ENCODE peak calls at places on chromosomes 3 and 15, in four cellular contexts. K is GM12878, R is K562, A is H1. V is an unnamed sample.

GRCh38 chr3:79517766-79518413 is 249.9 kb downstream of the ROBO1 start:
- DNase-seq in K (no peak), R (no peak), A (no peak), V (peak; percentile 29)

GRCh38 chr15:39621210-39621609 is 40.3 kb downstream of the THBS1 start:
- DNase-seq in K (no peak), R (no peak), A (no peak), V (no peak)

GRCh38 chr3:104214937-104215336 is 1151.8 kb upstream of the ALCAM start:
- DNase-seq in K (no peak), R (no peak), A (no peak), V (no peak)

GRCh38 chr3:186081678-186082077 is 27.2 kb downstream of the ETV5 start:
- DNase-seq in K (no peak), R (no peak), A (no peak), V (no peak)

GRCh38 chr3:194574639-194575483 is 58.4 kb downstream of the TMEM44 start:
- DNase-seq in K (no peak), R (peak; percentile 22), A (no peak), V (no peak)

GRCh38 chr3:133408366-133408765 is 8.5 kb downstream of the BFSP2 start:
- DNase-seq in K (no peak), R (no peak), A (no peak), V (no peak)

GRCh38 chr15:58876306-58876705 is 57.2 kb downstream of the SLTM start:
- DNase-seq in K (no peak), R (no peak), A (no peak), V (no peak)

GRCh38 chr15:61401903-61402698 is 173.0 kb upstream of the RORA start:
- DNase-seq in K (no peak), R (no peak), A (no peak), V (no peak)

GRCh38 chr3:181851063-181851462 is 139.3 kb downstream of the SOX2 start:
- DNase-seq in K (no peak), R (no peak), A (no peak), V (no peak)

GRCh38 chr3:40230382-40230781 is 79.1 kb upstream of the EIF1B start:
- DNase-seq in K (no peak), R (no peak), A (no peak), V (no peak)

GRCh38 chr15:39756806-39757522 is 25.7 kb downstream of the FSIP1 start:
- DNase-seq in K (no peak), R (peak; percentile 22), A (no peak), V (no peak)

GRCh38 chr15:96049766-96050165 is 280.7 kb upstream of the NR2F2 start:
- DNase-seq in K (no peak), R (no peak), A (no peak), V (no peak)

GRCh38 chr15:58438956-58439355 is 7.2 kb downstream of the LIPC start:
- DNase-seq in K (no peak), R (peak; percentile 51), A (no peak), V (peak; percentile 63)

GRCh38 chr15:69979269-69979668 is 118.4 kb downstream of the TLE3 start:
- DNase-seq in K (no peak), R (no peak), A (no peak), V (no peak)

GRCh38 chr3:141305436-141305835 is 62.9 kb upstream of the ZBTB38 start:
- DNase-seq in K (no peak), R (no peak), A (no peak), V (no peak)

GRCh38 chr3:112499328-112499727 is at the start of gene BTLA:
- DNase-seq in K (peak; percentile 79), R (no peak), A (no peak), V (no peak)

GRCh38 chr3:69304396-69304795 is 81.5 kb downstream of the FRMD4B start:
- DNase-seq in K (no peak), R (no peak), A (no peak), V (no peak)

GRCh38 chr3:172646439-172647015 is 64.3 kb downstream of the NCEH1 start:
- DNase-seq in K (no peak), R (no peak), A (no peak), V (peak; percentile 22)

GRCh38 chr3:39850707-39851014 is 41.3 kb downstream of the MYRIP start:
- DNase-seq in K (no peak), R (no peak), A (no peak), V (no peak)

GRCh38 chr3:195450731-195451229 is 8.0 kb upstream of the ACAP2 start:
- DNase-seq in K (no peak), R (no peak), A (no peak), V (no peak)

GRCh38 chr15:58703610-58704009 is 45.9 kb downstream of the ADAM10 start:
- DNase-seq in K (no peak), R (no peak), A (no peak), V (no peak)

GRCh38 chr15:46766021-46766420 is 951.3 kb upstream of the SEMA6D start:
- DNase-seq in K (no peak), R (no peak), A (no peak), V (no peak)

GRCh38 chr15:78715930-78716329 is 74.9 kb upstream of the CHRNB4 start:
- DNase-seq in K (no peak), R (no peak), A (no peak), V (no peak)

GRCh38 chr3:165814380-165814779 is 22.8 kb downstream of the BCHE start:
- DNase-seq in K (no peak), R (no peak), A (no peak), V (no peak)

GRCh38 chr3:195546130-195546560 is 3.0 kb upstream of the PPP1R2 start:
- DNase-seq in K (no peak), R (no peak), A (no peak), V (no peak)

GRCh38 chr15:91469627-91470567 is 369.8 kb downstream of the SV2B start:
- DNase-seq in K (no peak), R (peak; percentile 44), A (no peak), V (peak; percentile 14)

GRCh38 chr3:105867690-105868449 is 942 bp downstream of the CBLB start:
- DNase-seq in K (no peak), R (no peak), A (no peak), V (no peak)

GRCh38 chr3:45333549-45333948 is 54.8 kb upstream of the LARS2 start:
- DNase-seq in K (no peak), R (no peak), A (no peak), V (no peak)

GRCh38 chr3:45684327-45684892 is 4.8 kb upstream of the SACM1L start:
- DNase-seq in K (no peak), R (no peak), A (no peak), V (no peak)

GRCh38 chr15:41917767-41918430 is 24.0 kb upstream of the SPTBN5 start:
- DNase-seq in K (no peak), R (peak; percentile 59), A (no peak), V (no peak)

GRCh38 chr3:195441971-195442572 is 748 bp downstream of the ACAP2 start:
- DNase-seq in K (no peak), R (peak; percentile 50), A (no peak), V (peak; percentile 65)

GRCh38 chr3:29416514-29416913 is 135.6 kb downstream of the RBMS3 start:
- DNase-seq in K (no peak), R (no peak), A (no peak), V (no peak)

GRCh38 chr15:82808634-82809041 is 790 bp upstream of the WHAMM start:
- DNase-seq in K (no peak), R (no peak), A (no peak), V (no peak)
- H3K4me3 ChIP-seq in K (peak overlapping the region; percentile 35), R (no peak overlapping the region), A (no peak overlapping the region), V (no peak overlapping the region)

DNA sequence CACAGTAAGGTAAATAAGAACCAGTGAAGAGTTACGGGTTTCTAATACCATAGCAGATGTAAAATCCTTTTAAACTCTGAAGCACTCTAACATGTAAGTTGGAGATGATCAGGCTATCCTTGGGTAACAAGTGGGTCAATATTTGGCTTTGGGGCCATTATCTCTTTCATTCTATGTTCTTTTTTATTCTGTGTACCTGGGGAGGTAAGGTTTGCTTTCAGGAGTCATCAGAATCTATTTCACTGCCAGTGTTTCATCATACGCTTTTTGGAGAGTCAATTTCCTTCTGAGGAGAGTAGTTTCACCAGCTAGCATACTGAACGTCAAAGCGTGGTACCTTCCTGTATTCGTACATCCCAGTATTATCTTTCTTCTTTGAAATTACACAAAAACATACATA is 166.5 kb downstream of the GMNC start:
- DNase-seq in K (no peak), R (no peak), A (no peak), V (no peak)
- H3K9ac ChIP-seq in K (no peak overlapping the region), R (no peak overlapping the region), A (no peak overlapping the region), V (no peak overlapping the region)

GRCh38 chr3:60079076-60079475 is 1029.3 kb upstream of the CFAP20DC start:
- DNase-seq in K (no peak), R (no peak), A (no peak), V (no peak)

GRCh38 chr3:60080648-60081047 is 1030.8 kb upstream of the CFAP20DC start:
- DNase-seq in K (no peak), R (no peak), A (no peak), V (no peak)

GRCh38 chr3:60076307-60076706 is 1026.5 kb upstream of the CFAP20DC start:
- DNase-seq in K (no peak), R (no peak), A (no peak), V (no peak)

GRCh38 chr3:60085649-60086048 is 1035.8 kb upstream of the CFAP20DC start:
- DNase-seq in K (no peak), R (no peak), A (no peak), V (no peak)

DNA sequence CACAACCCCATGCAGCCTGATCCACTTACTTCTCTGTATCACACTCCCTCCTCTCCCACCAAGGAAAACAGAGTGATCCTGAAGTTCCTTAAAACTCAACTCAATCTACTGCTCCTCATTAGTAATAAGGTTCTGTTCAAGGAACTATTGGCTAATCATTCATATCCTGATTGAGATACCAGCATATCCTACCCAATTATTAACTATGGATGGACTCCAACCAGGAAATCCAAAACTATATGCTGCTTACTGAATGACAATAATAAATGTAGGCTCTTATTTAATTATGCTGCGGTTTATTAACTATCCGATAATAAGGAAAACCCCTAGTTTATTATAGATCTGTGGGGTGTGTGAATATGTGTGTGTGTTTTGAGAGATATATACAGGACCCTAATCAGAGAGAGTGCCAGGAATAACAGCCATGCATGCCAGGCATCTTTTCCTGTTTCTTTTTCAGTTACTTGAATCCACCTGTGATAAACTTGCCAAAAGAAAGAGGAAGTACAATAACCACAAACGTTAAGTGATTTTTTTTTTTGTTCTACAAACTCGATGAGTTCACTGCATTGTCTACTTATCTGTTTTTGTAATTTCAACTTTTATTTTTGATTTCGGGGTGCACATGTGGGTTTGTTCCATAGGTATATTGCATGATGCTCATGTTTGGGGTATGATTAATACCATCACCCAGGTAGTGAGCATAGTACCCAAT is 1031.7 kb upstream of the CFAP20DC start:
- DNase-seq in K (peak; percentile 20), R (no peak), A (no peak), V (no peak)
- TF ChIP-seq NRF1 in K (no peak), R (no peak), A (no peak), V (no peak)

DNA sequence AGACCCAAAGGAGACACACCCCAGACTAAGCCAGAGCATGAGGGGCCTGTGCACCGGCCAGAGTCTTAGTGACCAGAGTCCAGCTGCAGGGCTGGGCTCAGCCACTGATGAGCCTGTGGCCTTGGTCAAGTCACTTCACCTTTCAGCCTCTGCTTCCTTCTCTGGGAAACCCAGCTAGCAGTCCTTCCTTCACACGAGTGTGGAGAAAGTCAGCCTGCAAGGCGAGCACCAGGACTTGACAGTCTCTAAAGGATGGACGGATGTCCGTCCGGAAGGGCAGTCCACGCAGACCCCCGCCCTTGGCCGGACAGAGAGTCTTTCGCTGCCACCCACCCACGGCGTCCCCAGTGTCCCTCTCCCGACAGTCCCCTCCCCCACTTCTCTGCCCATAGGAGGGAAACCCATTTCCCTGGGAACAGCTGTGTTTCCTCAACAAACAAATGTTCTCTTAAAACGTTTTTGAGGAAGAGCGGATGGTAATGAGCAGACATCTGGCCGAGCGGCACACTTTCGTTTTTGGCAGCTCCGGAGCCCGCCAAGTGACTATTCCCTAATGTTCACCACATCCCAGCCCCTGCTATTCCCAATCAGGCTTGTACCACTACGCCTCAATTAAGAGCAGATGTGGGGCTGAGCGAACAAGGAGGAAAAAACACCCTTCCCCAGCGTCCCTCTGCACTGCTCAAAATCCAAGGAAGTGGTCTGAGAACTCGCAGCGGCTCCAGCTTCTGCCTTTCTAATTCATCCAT is 129.1 kb upstream of the SMAD3 start:
- DNase-seq in K (no peak), R (no peak), A (no peak), V (peak; percentile 55)
- H3K4me3 ChIP-seq in K (no peak overlapping the region), R (no peak overlapping the region), A (no peak overlapping the region), V (peak overlapping the region; percentile 36)

V was measured in SK-N-SH.